ENCODE peak calls at places on chromosomes 4 and X, in four cellular contexts. One of them, this sample, is unnamed.

GRCh38 chr4:34432706-34433105 is 1811.6 kb downstream of the ARAP2 start:
- DNase-seq in fibroblast of mammary gland: no peak
- DNase-seq in BJ: no peak
- DNase-seq in ovary: no peak
- DNase-seq in this sample: no peak

GRCh38 chr4:10684631-10685030 is at the start of gene CLNK:
- DNase-seq in fibroblast of mammary gland: no peak
- DNase-seq in BJ: no peak
- DNase-seq in ovary: no peak
- DNase-seq in this sample: no peak

GRCh38 chr4:14178421-14178820 is 550.9 kb upstream of the BOD1L1 start:
- DNase-seq in fibroblast of mammary gland: peak
- DNase-seq in BJ: no peak
- DNase-seq in ovary: no peak
- DNase-seq in this sample: peak

GRCh38 chrX:74453178-74453577 is 31.9 kb downstream of the SLC16A2 start:
- DNase-seq in fibroblast of mammary gland: no peak
- DNase-seq in BJ: no peak
- DNase-seq in ovary: no peak
- DNase-seq in this sample: peak

GRCh38 chr4:121785479-121785878 is 15.6 kb upstream of the EXOSC9 start:
- DNase-seq in fibroblast of mammary gland: peak
- DNase-seq in BJ: no peak
- DNase-seq in ovary: no peak
- DNase-seq in this sample: no peak

GRCh38 chrX:68757331-68757730 is 71.5 kb upstream of the EFNB1 start:
- DNase-seq in fibroblast of mammary gland: no peak
- DNase-seq in BJ: no peak
- DNase-seq in ovary: no peak
- DNase-seq in this sample: no peak

GRCh38 chr4:151624606-151625565 is 135.9 kb downstream of the GATB start:
- DNase-seq in fibroblast of mammary gland: no peak
- DNase-seq in BJ: no peak
- DNase-seq in ovary: peak
- DNase-seq in this sample: no peak

GRCh38 chr4:7332216-7333023 is 102.3 kb downstream of the PSAPL1 start:
- DNase-seq in fibroblast of mammary gland: peak
- DNase-seq in BJ: no peak
- DNase-seq in ovary: peak
- DNase-seq in this sample: no peak

GRCh38 chrX:39814391-39814790 is 283.4 kb downstream of the BCOR start:
- DNase-seq in fibroblast of mammary gland: peak
- DNase-seq in BJ: no peak
- DNase-seq in ovary: no peak
- DNase-seq in this sample: no peak

GRCh38 chr4:74117024-74117534 is 18.1 kb upstream of the CXCL2 start:
- DNase-seq in fibroblast of mammary gland: peak
- DNase-seq in BJ: peak
- DNase-seq in ovary: peak
- DNase-seq in this sample: peak

GRCh38 chr4:96736352-96736889 is 896.5 kb downstream of the PDHA2 start:
- DNase-seq in fibroblast of mammary gland: no peak
- DNase-seq in BJ: no peak
- DNase-seq in ovary: no peak
- DNase-seq in this sample: peak

GRCh38 chr4:22754091-22754490 is 61.4 kb downstream of the GBA3 start:
- DNase-seq in fibroblast of mammary gland: no peak
- DNase-seq in BJ: no peak
- DNase-seq in ovary: no peak
- DNase-seq in this sample: no peak

GRCh38 chr4:96228463-96228862 is 388.6 kb downstream of the PDHA2 start:
- DNase-seq in fibroblast of mammary gland: no peak
- DNase-seq in BJ: no peak
- DNase-seq in ovary: no peak
- DNase-seq in this sample: peak

GRCh38 chr4:156481845-156482244 is 489.8 kb downstream of the PDGFC start:
- DNase-seq in fibroblast of mammary gland: no peak
- DNase-seq in BJ: no peak
- DNase-seq in ovary: no peak
- DNase-seq in this sample: no peak

GRCh38 chrX:109918753-109919152 is 84.2 kb upstream of the TMEM164 start:
- DNase-seq in fibroblast of mammary gland: no peak
- DNase-seq in BJ: no peak
- DNase-seq in ovary: no peak
- DNase-seq in this sample: no peak

GRCh38 chrX:30824275-30824674 is 64.8 kb downstream of the TAB3 start:
- DNase-seq in fibroblast of mammary gland: no peak
- DNase-seq in BJ: no peak
- DNase-seq in ovary: no peak
- DNase-seq in this sample: no peak

GRCh38 chrX:29478336-29479069 is 736.9 kb upstream of the MAGEB2 start:
- DNase-seq in fibroblast of mammary gland: peak
- DNase-seq in BJ: no peak
- DNase-seq in ovary: no peak
- DNase-seq in this sample: peak

GRCh38 chr4:151962138-151962845 is 201.5 kb upstream of the GATB start:
- DNase-seq in fibroblast of mammary gland: peak
- DNase-seq in BJ: no peak
- DNase-seq in ovary: no peak
- DNase-seq in this sample: peak

GRCh38 chr4:56086073-56086521 is 137.4 kb downstream of the CEP135 start:
- DNase-seq in fibroblast of mammary gland: peak
- DNase-seq in BJ: no peak
- DNase-seq in ovary: no peak
- DNase-seq in this sample: no peak

GRCh38 chrX:71492086-71493065 is 40.5 kb upstream of the OGT start:
- DNase-seq in fibroblast of mammary gland: peak
- DNase-seq in BJ: no peak
- DNase-seq in ovary: peak
- DNase-seq in this sample: no peak

GRCh38 chr4:139795915-139796314 is 130.3 kb downstream of the MGST2 start:
- DNase-seq in fibroblast of mammary gland: no peak
- DNase-seq in BJ: no peak
- DNase-seq in ovary: no peak
- DNase-seq in this sample: no peak

GRCh38 chr4:21802406-21802805 is 146.2 kb downstream of the KCNIP4 start:
- DNase-seq in fibroblast of mammary gland: peak
- DNase-seq in BJ: no peak
- DNase-seq in ovary: no peak
- DNase-seq in this sample: peak

GRCh38 chr4:146132445-146132844 is 43.1 kb upstream of the LSM6 start:
- DNase-seq in fibroblast of mammary gland: peak
- DNase-seq in BJ: no peak
- DNase-seq in ovary: no peak
- DNase-seq in this sample: peak

DNA sequence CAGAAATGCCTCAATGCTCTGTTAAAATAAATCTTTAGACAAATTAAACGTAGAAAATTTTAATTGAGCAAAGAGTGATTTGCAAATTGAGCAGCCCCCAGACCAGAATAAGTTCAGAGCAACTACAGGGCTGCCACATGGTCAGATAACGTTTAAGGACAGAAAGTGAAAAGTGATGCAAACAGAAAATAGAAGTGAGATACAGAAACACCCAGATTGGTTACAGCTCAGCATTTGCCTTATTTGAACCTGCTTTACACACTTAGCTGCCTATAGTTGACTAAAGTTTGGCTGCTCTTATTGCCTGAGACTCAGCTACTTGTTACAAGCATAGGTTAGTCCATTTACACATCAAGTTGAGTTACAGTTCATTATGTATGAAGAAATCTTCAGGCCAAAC is 1800.8 kb upstream of the PCDH10 start:
- DNase-seq in fibroblast of mammary gland: no peak
- DNase-seq in BJ: no peak
- DNase-seq in ovary: no peak
- DNase-seq in this sample: no peak
- H3K4me3 ChIP-seq in fibroblast of mammary gland: no peak
- H3K4me3 ChIP-seq in BJ: no peak
- H3K4me3 ChIP-seq in ovary: no peak
- H3K4me3 ChIP-seq in this sample: no peak

GRCh38 chrX:15465896-15466651 is 27.1 kb downstream of the PIR start:
- DNase-seq in fibroblast of mammary gland: peak
- DNase-seq in BJ: no peak
- DNase-seq in ovary: peak
- DNase-seq in this sample: no peak
- TF ChIP-seq CTCF in fibroblast of mammary gland: no peak
- TF ChIP-seq CTCF in BJ: peak
- TF ChIP-seq CTCF in ovary: no peak
- TF ChIP-seq CTCF in this sample: peak

DNA sequence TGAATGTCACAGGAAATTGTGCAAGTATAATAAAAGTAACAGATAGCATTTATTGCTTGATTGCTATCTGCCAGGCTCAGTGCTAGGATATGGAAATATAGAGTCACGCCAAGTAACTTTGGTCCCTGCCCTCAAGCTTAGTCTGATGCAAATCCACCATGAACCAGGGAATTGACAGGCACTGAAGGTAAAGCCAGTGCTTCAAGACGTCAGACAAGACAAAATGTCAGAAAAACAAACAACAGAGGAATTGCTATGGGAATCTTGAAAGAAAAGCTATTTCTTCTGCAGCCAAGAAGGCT is 219.9 kb upstream of the FAT1 start:
- DNase-seq in fibroblast of mammary gland: no peak
- DNase-seq in BJ: no peak
- DNase-seq in ovary: no peak
- DNase-seq in this sample: no peak
- H3K4me3 ChIP-seq in fibroblast of mammary gland: no peak
- H3K4me3 ChIP-seq in BJ: no peak
- H3K4me3 ChIP-seq in ovary: no peak
- H3K4me3 ChIP-seq in this sample: no peak

DNA sequence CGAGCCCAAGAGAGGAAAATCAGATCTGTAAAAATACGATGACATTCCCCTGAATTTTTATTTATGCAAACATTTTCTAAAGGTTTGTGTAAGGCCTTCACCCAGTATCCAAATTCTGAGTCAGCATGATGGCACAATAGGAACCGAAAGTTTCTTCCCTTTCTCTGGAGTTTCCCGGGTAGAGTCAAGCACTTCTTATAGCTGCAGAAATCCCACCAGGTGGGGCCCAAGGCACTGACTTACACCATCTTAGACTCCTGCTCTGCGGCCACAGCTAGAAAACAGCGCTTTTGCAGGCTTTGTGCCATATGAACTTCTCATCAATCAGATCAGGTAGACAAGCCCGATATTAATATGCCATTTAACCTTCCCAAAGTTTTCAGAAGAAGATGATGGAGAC is 13.4 kb downstream of the LEF1 start:
- DNase-seq in fibroblast of mammary gland: peak
- DNase-seq in BJ: no peak
- DNase-seq in ovary: no peak
- DNase-seq in this sample: peak
- TF ChIP-seq CTCF in fibroblast of mammary gland: no peak
- TF ChIP-seq CTCF in BJ: no peak
- TF ChIP-seq CTCF in ovary: no peak
- TF ChIP-seq CTCF in this sample: no peak

GRCh38 chrX:66717926-66718325 is 79.0 kb upstream of the EDA2R start:
- DNase-seq in fibroblast of mammary gland: peak
- DNase-seq in BJ: no peak
- DNase-seq in ovary: no peak
- DNase-seq in this sample: no peak
- H3K4me3 ChIP-seq in fibroblast of mammary gland: no peak
- H3K4me3 ChIP-seq in BJ: no peak
- H3K4me3 ChIP-seq in ovary: no peak
- H3K4me3 ChIP-seq in this sample: no peak

GRCh38 chr4:72902354-72902753 is 167.2 kb downstream of the COX18 start:
- DNase-seq in fibroblast of mammary gland: no peak
- DNase-seq in BJ: no peak
- DNase-seq in ovary: no peak
- DNase-seq in this sample: no peak

GRCh38 chr4:72900952-72901351 is 168.6 kb downstream of the COX18 start:
- DNase-seq in fibroblast of mammary gland: peak
- DNase-seq in BJ: peak
- DNase-seq in ovary: no peak
- DNase-seq in this sample: no peak

GRCh38 chr4:72896515-72896914 is 173.0 kb downstream of the COX18 start:
- DNase-seq in fibroblast of mammary gland: peak
- DNase-seq in BJ: peak
- DNase-seq in ovary: peak
- DNase-seq in this sample: peak

GRCh38 chr4:72899621-72900020 is 169.9 kb downstream of the COX18 start:
- DNase-seq in fibroblast of mammary gland: no peak
- DNase-seq in BJ: no peak
- DNase-seq in ovary: no peak
- DNase-seq in this sample: no peak

GRCh38 chr4:72899214-72899613 is 170.3 kb downstream of the COX18 start:
- DNase-seq in fibroblast of mammary gland: no peak
- DNase-seq in BJ: no peak
- DNase-seq in ovary: no peak
- DNase-seq in this sample: no peak
- TF ChIP-seq CTCF in fibroblast of mammary gland: no peak
- TF ChIP-seq CTCF in BJ: no peak
- TF ChIP-seq CTCF in ovary: no peak
- TF ChIP-seq CTCF in this sample: no peak

DNA sequence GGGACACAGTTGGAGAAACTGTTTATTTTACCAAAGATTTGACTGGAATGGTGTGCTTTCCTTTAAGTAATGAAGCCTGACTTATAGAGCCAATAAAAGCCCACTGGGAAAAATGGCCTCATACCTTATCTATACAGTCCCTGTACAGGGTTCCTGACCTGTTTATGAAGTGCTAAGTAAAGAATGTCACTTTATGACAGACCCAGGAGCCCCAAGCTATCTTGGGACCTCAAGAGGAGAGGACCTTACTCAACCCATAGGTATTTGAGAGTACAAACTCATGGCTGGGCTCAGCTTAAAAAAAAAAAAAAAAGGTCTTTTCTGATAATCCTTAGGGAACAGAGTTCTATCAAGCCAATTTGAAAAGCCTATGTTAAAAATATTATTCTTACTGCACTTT is 1389.3 kb downstream of the RAPGEF2 start:
- DNase-seq in fibroblast of mammary gland: no peak
- DNase-seq in BJ: no peak
- DNase-seq in ovary: no peak
- DNase-seq in this sample: no peak
- H3K4me3 ChIP-seq in fibroblast of mammary gland: no peak
- H3K4me3 ChIP-seq in BJ: no peak
- H3K4me3 ChIP-seq in ovary: no peak
- H3K4me3 ChIP-seq in this sample: no peak

GRCh38 chr4:99947608-99948007 is 1.2 kb upstream of the DNAJB14 start:
- DNase-seq in fibroblast of mammary gland: no peak
- DNase-seq in BJ: no peak
- DNase-seq in ovary: no peak
- DNase-seq in this sample: no peak

GRCh38 chr4:99946346-99947189 is at the start of gene DNAJB14:
- DNase-seq in fibroblast of mammary gland: peak
- DNase-seq in BJ: no peak
- DNase-seq in ovary: peak
- DNase-seq in this sample: peak

GRCh38 chr4:99943904-99944437 is 2.4 kb downstream of the DNAJB14 start:
- DNase-seq in fibroblast of mammary gland: no peak
- DNase-seq in BJ: no peak
- DNase-seq in ovary: no peak
- DNase-seq in this sample: no peak

GRCh38 chr4:99947190-99947578 is 766 bp upstream of the DNAJB14 start:
- DNase-seq in fibroblast of mammary gland: no peak
- DNase-seq in BJ: no peak
- DNase-seq in ovary: no peak
- DNase-seq in this sample: no peak

GRCh38 chr4:99945718-99946345 is 586 bp downstream of the DNAJB14 start:
- DNase-seq in fibroblast of mammary gland: peak
- DNase-seq in BJ: no peak
- DNase-seq in ovary: no peak
- DNase-seq in this sample: peak
- TF ChIP-seq CTCF in fibroblast of mammary gland: no peak
- TF ChIP-seq CTCF in BJ: peak
- TF ChIP-seq CTCF in ovary: no peak
- TF ChIP-seq CTCF in this sample: no peak

GRCh38 chrX:16123222-16123786 is at the start of gene GRPR:
- DNase-seq in fibroblast of mammary gland: peak
- DNase-seq in BJ: peak
- DNase-seq in ovary: peak
- DNase-seq in this sample: peak
- H3K4me3 ChIP-seq in fibroblast of mammary gland: no peak
- H3K4me3 ChIP-seq in BJ: no peak
- H3K4me3 ChIP-seq in ovary: no peak
- H3K4me3 ChIP-seq in this sample: no peak